ENCODE peak calls at places on chromosomes 16 and 17, in eight cellular contexts. One of them, this sample, is unnamed.

GRCh38 chr17:8463089-8463488 is 27.4 kb downstream of the NDEL1 start:
- DNase-seq in adrenal gland: no peak
- DNase-seq in mammary epithelial cell: peak; percentile 12
- DNase-seq in kidney epithelial cell: no peak
- DNase-seq in upper lobe of right lung: no peak
- DNase-seq in BE2C: no peak
- DNase-seq in lung: no peak
- DNase-seq in ovary: no peak
- DNase-seq in this sample: no peak

GRCh38 chr17:78779848-78780247 is 2.2 kb downstream of the CYTH1 start:
- DNase-seq in ovary: no peak
- DNase-seq in BE2C: no peak
- DNase-seq in lung: no peak
- DNase-seq in kidney epithelial cell: no peak
- DNase-seq in mammary epithelial cell: peak; percentile 39
- DNase-seq in adrenal gland: no peak
- DNase-seq in upper lobe of right lung: peak; percentile 43
- DNase-seq in this sample: no peak

GRCh38 chr16:89922477-89922883 is 662 bp upstream of the TUBB3 start:
- DNase-seq in BE2C: peak; percentile 95
- DNase-seq in adrenal gland: peak; percentile 99
- DNase-seq in upper lobe of right lung: peak; percentile 80
- DNase-seq in kidney epithelial cell: peak; percentile 76
- DNase-seq in mammary epithelial cell: peak; percentile 78
- DNase-seq in lung: peak; percentile 72
- DNase-seq in ovary: peak; percentile 80
- DNase-seq in this sample: peak; percentile 43

GRCh38 chr16:1543085-1543896 is 9.8 kb downstream of the TMEM204 start:
- DNase-seq in kidney epithelial cell: peak; percentile 23
- DNase-seq in upper lobe of right lung: peak; percentile 82
- DNase-seq in adrenal gland: peak; percentile 77
- DNase-seq in lung: peak; percentile 61
- DNase-seq in mammary epithelial cell: peak; percentile 27
- DNase-seq in ovary: no peak
- DNase-seq in BE2C: peak; percentile 53
- DNase-seq in this sample: no peak

GRCh38 chr16:29943846-29944669 is 17.8 kb upstream of the TMEM219 start:
- DNase-seq in lung: peak; percentile 53
- DNase-seq in adrenal gland: peak; percentile 84
- DNase-seq in ovary: peak; percentile 68
- DNase-seq in kidney epithelial cell: peak; percentile 98
- DNase-seq in upper lobe of right lung: no peak
- DNase-seq in BE2C: no peak
- DNase-seq in mammary epithelial cell: peak; percentile 97
- DNase-seq in this sample: peak; percentile 99

GRCh38 chr16:86834451-86835035 is 256.2 kb downstream of the FOXL1 start:
- DNase-seq in upper lobe of right lung: no peak
- DNase-seq in adrenal gland: no peak
- DNase-seq in mammary epithelial cell: no peak
- DNase-seq in ovary: no peak
- DNase-seq in lung: no peak
- DNase-seq in BE2C: no peak
- DNase-seq in kidney epithelial cell: peak; percentile 48
- DNase-seq in this sample: no peak

GRCh38 chr16:66298006-66298405 is 68.5 kb upstream of the CDH5 start:
- DNase-seq in ovary: no peak
- DNase-seq in mammary epithelial cell: no peak
- DNase-seq in adrenal gland: no peak
- DNase-seq in kidney epithelial cell: no peak
- DNase-seq in lung: no peak
- DNase-seq in BE2C: no peak
- DNase-seq in upper lobe of right lung: no peak
- DNase-seq in this sample: no peak

GRCh38 chr17:65618516-65618915 is 57.1 kb upstream of the AXIN2 start:
- DNase-seq in BE2C: no peak
- DNase-seq in ovary: no peak
- DNase-seq in mammary epithelial cell: no peak
- DNase-seq in kidney epithelial cell: no peak
- DNase-seq in lung: no peak
- DNase-seq in upper lobe of right lung: no peak
- DNase-seq in adrenal gland: no peak
- DNase-seq in this sample: no peak

GRCh38 chr17:63963123-63963522 is 9.6 kb downstream of the SCN4A start:
- DNase-seq in adrenal gland: no peak
- DNase-seq in BE2C: no peak
- DNase-seq in upper lobe of right lung: no peak
- DNase-seq in lung: no peak
- DNase-seq in mammary epithelial cell: no peak
- DNase-seq in kidney epithelial cell: no peak
- DNase-seq in ovary: no peak
- DNase-seq in this sample: no peak

GRCh38 chr16:4264546-4264945 is 8.3 kb downstream of the TFAP4 start:
- DNase-seq in ovary: peak; percentile 50
- DNase-seq in BE2C: peak; percentile 55
- DNase-seq in mammary epithelial cell: no peak
- DNase-seq in lung: no peak
- DNase-seq in adrenal gland: no peak
- DNase-seq in kidney epithelial cell: no peak
- DNase-seq in upper lobe of right lung: no peak
- DNase-seq in this sample: no peak

GRCh38 chr17:18965530-18966236 is 13.7 kb downstream of the SLC5A10 start:
- DNase-seq in adrenal gland: no peak
- DNase-seq in upper lobe of right lung: no peak
- DNase-seq in mammary epithelial cell: no peak
- DNase-seq in lung: no peak
- DNase-seq in kidney epithelial cell: no peak
- DNase-seq in BE2C: no peak
- DNase-seq in ovary: no peak
- DNase-seq in this sample: no peak

DNA sequence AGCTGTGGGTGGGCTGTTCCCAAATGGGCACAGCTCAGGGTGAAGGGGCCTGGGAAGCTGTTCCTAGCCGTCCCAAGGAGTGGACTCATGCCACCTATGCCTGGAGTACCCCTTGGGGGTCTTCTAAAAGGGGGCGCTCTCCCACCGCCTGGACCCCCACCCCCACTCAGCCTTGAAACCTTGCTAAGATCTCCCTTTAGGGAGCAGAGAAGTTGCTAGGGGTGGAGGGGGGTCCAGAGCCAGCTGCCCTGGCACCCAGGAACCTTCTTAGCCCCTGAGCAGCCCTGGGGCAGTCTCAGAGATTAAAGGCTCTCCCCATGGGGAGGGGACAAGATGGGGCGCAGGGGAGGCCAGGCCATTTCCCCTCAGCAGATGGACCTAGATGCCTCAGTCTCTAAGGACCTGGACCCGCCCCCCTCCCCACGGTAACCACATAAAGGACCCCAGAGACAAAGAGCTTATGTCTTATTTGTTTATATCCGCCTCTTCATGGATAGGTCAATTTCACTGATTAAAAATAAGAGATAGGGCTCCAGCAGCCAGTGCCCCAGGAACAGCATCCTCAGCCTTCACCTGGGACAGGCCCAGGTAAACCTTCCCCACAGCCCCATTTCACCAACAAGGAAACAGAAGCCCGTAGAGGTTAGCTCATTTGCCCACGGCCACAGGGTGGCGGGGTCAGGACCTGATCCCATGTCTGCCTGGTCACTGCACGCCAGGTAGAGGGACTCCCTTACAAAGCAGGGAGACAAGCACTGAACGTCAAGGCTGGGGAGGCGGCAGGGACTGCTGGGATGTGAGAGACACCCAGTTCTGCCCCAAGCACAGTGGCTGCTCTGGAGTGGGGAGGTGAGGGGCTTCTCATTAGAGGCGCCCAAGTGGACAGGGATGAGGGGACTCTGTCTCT is 3.4 kb downstream of the MTSS2 start:
- DNase-seq in BE2C: no peak
- DNase-seq in ovary: peak; percentile 40
- DNase-seq in mammary epithelial cell: no peak
- DNase-seq in lung: no peak
- DNase-seq in adrenal gland: no peak
- DNase-seq in kidney epithelial cell: no peak
- DNase-seq in upper lobe of right lung: no peak
- DNase-seq in this sample: no peak
- TF ChIP-seq CTCF in BE2C: no peak
- TF ChIP-seq CTCF in ovary: no peak
- TF ChIP-seq CTCF in mammary epithelial cell: no peak
- TF ChIP-seq CTCF in lung: no peak
- TF ChIP-seq CTCF in adrenal gland: no peak
- TF ChIP-seq CTCF in kidney epithelial cell: no peak
- TF ChIP-seq CTCF in upper lobe of right lung: no peak
- TF ChIP-seq CTCF in this sample: peak; percentile 12

GRCh38 chr17:21525464-21526130 is 149.4 kb downstream of the KCNJ12 start:
- DNase-seq in adrenal gland: no peak
- DNase-seq in lung: no peak
- DNase-seq in ovary: no peak
- DNase-seq in upper lobe of right lung: no peak
- DNase-seq in BE2C: no peak
- DNase-seq in mammary epithelial cell: no peak
- DNase-seq in kidney epithelial cell: no peak
- DNase-seq in this sample: no peak

GRCh38 chr17:21524211-21524591 is 148.0 kb downstream of the KCNJ12 start:
- DNase-seq in lung: no peak
- DNase-seq in upper lobe of right lung: no peak
- DNase-seq in mammary epithelial cell: no peak
- DNase-seq in adrenal gland: no peak
- DNase-seq in kidney epithelial cell: no peak
- DNase-seq in ovary: no peak
- DNase-seq in BE2C: no peak
- DNase-seq in this sample: no peak

GRCh38 chr17:21528031-21528684 is 152.0 kb downstream of the KCNJ12 start:
- DNase-seq in kidney epithelial cell: no peak
- DNase-seq in adrenal gland: peak; percentile 34
- DNase-seq in mammary epithelial cell: no peak
- DNase-seq in ovary: no peak
- DNase-seq in upper lobe of right lung: no peak
- DNase-seq in lung: no peak
- DNase-seq in BE2C: no peak
- DNase-seq in this sample: no peak

GRCh38 chr17:21522755-21523154 is 146.6 kb downstream of the KCNJ12 start:
- DNase-seq in BE2C: no peak
- DNase-seq in kidney epithelial cell: no peak
- DNase-seq in lung: no peak
- DNase-seq in mammary epithelial cell: no peak
- DNase-seq in adrenal gland: no peak
- DNase-seq in ovary: no peak
- DNase-seq in upper lobe of right lung: no peak
- DNase-seq in this sample: no peak

GRCh38 chr17:21523482-21524210 is 147.5 kb downstream of the KCNJ12 start:
- DNase-seq in adrenal gland: no peak
- DNase-seq in ovary: no peak
- DNase-seq in mammary epithelial cell: no peak
- DNase-seq in BE2C: no peak
- DNase-seq in kidney epithelial cell: no peak
- DNase-seq in upper lobe of right lung: no peak
- DNase-seq in lung: no peak
- DNase-seq in this sample: no peak
- H3K4me3 ChIP-seq in adrenal gland: no peak overlapping the region
- H3K4me3 ChIP-seq in ovary: no peak overlapping the region
- H3K4me3 ChIP-seq in mammary epithelial cell: no peak overlapping the region
- H3K4me3 ChIP-seq in BE2C: no peak overlapping the region
- H3K4me3 ChIP-seq in kidney epithelial cell: no peak overlapping the region
- H3K4me3 ChIP-seq in upper lobe of right lung: no peak overlapping the region
- H3K4me3 ChIP-seq in lung: no peak overlapping the region
- H3K4me3 ChIP-seq in this sample: no peak overlapping the region

GRCh38 chr17:16909472-16909871 is 62.4 kb downstream of the TNFRSF13B start:
- DNase-seq in ovary: no peak
- DNase-seq in mammary epithelial cell: no peak
- DNase-seq in adrenal gland: no peak
- DNase-seq in lung: no peak
- DNase-seq in BE2C: no peak
- DNase-seq in upper lobe of right lung: no peak
- DNase-seq in kidney epithelial cell: no peak
- DNase-seq in this sample: no peak

GRCh38 chr17:16910341-16910740 is 61.6 kb downstream of the TNFRSF13B start:
- DNase-seq in mammary epithelial cell: no peak
- DNase-seq in ovary: no peak
- DNase-seq in BE2C: no peak
- DNase-seq in adrenal gland: no peak
- DNase-seq in kidney epithelial cell: no peak
- DNase-seq in upper lobe of right lung: no peak
- DNase-seq in lung: no peak
- DNase-seq in this sample: no peak

GRCh38 chr17:16909887-16910286 is 62.0 kb downstream of the TNFRSF13B start:
- DNase-seq in kidney epithelial cell: no peak
- DNase-seq in mammary epithelial cell: no peak
- DNase-seq in BE2C: no peak
- DNase-seq in adrenal gland: no peak
- DNase-seq in ovary: no peak
- DNase-seq in lung: no peak
- DNase-seq in upper lobe of right lung: no peak
- DNase-seq in this sample: no peak

GRCh38 chr17:16911141-16911937 is 60.6 kb downstream of the TNFRSF13B start:
- DNase-seq in kidney epithelial cell: no peak
- DNase-seq in ovary: no peak
- DNase-seq in adrenal gland: no peak
- DNase-seq in upper lobe of right lung: no peak
- DNase-seq in mammary epithelial cell: no peak
- DNase-seq in BE2C: no peak
- DNase-seq in lung: no peak
- DNase-seq in this sample: no peak

GRCh38 chr17:16912021-16912962 is 59.6 kb downstream of the TNFRSF13B start:
- DNase-seq in kidney epithelial cell: no peak
- DNase-seq in ovary: no peak
- DNase-seq in upper lobe of right lung: no peak
- DNase-seq in adrenal gland: no peak
- DNase-seq in lung: no peak
- DNase-seq in BE2C: no peak
- DNase-seq in mammary epithelial cell: no peak
- DNase-seq in this sample: no peak
- TF ChIP-seq CTCF in kidney epithelial cell: no peak
- TF ChIP-seq CTCF in ovary: no peak
- TF ChIP-seq CTCF in upper lobe of right lung: no peak
- TF ChIP-seq CTCF in adrenal gland: no peak
- TF ChIP-seq CTCF in lung: no peak
- TF ChIP-seq CTCF in BE2C: no peak
- TF ChIP-seq CTCF in mammary epithelial cell: no peak
- TF ChIP-seq CTCF in this sample: no peak

GRCh38 chr17:59620064-59620359 is 317 bp downstream of the CLTC start:
- DNase-seq in ovary: no peak
- DNase-seq in upper lobe of right lung: no peak
- DNase-seq in mammary epithelial cell: no peak
- DNase-seq in kidney epithelial cell: no peak
- DNase-seq in lung: no peak
- DNase-seq in BE2C: no peak
- DNase-seq in adrenal gland: no peak
- DNase-seq in this sample: no peak

GRCh38 chr17:59621771-59622170 is 2.1 kb downstream of the CLTC start:
- DNase-seq in BE2C: no peak
- DNase-seq in ovary: no peak
- DNase-seq in adrenal gland: no peak
- DNase-seq in mammary epithelial cell: no peak
- DNase-seq in lung: no peak
- DNase-seq in kidney epithelial cell: no peak
- DNase-seq in upper lobe of right lung: no peak
- DNase-seq in this sample: no peak

GRCh38 chr17:59620518-59621259 is 994 bp downstream of the CLTC start:
- DNase-seq in upper lobe of right lung: peak; percentile 68
- DNase-seq in mammary epithelial cell: peak; percentile 47
- DNase-seq in kidney epithelial cell: no peak
- DNase-seq in BE2C: peak; percentile 50
- DNase-seq in ovary: no peak
- DNase-seq in lung: peak; percentile 48
- DNase-seq in adrenal gland: peak; percentile 60
- DNase-seq in this sample: no peak

GRCh38 chr17:59626756-59627155 is 7.1 kb downstream of the CLTC start:
- DNase-seq in BE2C: no peak
- DNase-seq in kidney epithelial cell: no peak
- DNase-seq in upper lobe of right lung: no peak
- DNase-seq in lung: no peak
- DNase-seq in adrenal gland: no peak
- DNase-seq in mammary epithelial cell: no peak
- DNase-seq in ovary: no peak
- DNase-seq in this sample: no peak

GRCh38 chr17:59623151-59623550 is 3.5 kb downstream of the CLTC start:
- DNase-seq in mammary epithelial cell: no peak
- DNase-seq in adrenal gland: no peak
- DNase-seq in ovary: no peak
- DNase-seq in kidney epithelial cell: no peak
- DNase-seq in upper lobe of right lung: no peak
- DNase-seq in BE2C: no peak
- DNase-seq in lung: no peak
- DNase-seq in this sample: no peak
- H3K4me3 ChIP-seq in mammary epithelial cell: peak overlapping the region; percentile 27
- H3K4me3 ChIP-seq in adrenal gland: no peak overlapping the region
- H3K4me3 ChIP-seq in ovary: no peak overlapping the region
- H3K4me3 ChIP-seq in kidney epithelial cell: no peak overlapping the region
- H3K4me3 ChIP-seq in upper lobe of right lung: no peak overlapping the region
- H3K4me3 ChIP-seq in BE2C: no peak overlapping the region
- H3K4me3 ChIP-seq in lung: no peak overlapping the region
- H3K4me3 ChIP-seq in this sample: peak overlapping the region; percentile 96